ENCODE peak calls at places on chromosomes 13 and 19, in nine cellular contexts. One of them, this sample, is unnamed.

GRCh38 chr19:55677572-55678028 is 2.6 kb downstream of the EPN1 start:
- DNase-seq in stimulated activated CD8-positive, alpha-beta memory T cell treated with anti-CD3 and anti-CD28 coated beads, Interleukin-7, amount 100 ng/mL, for 1 hour: no peak
- DNase-seq in anterior cingulate cortex: no peak
- DNase-seq in breast epithelium: no peak
- DNase-seq in fibroblast of gingiva: no peak
- DNase-seq in ascending aorta: no peak
- DNase-seq in epithelial cell of esophagus: no peak
- DNase-seq in H4: no peak
- DNase-seq in T-helper 2 cell treated with Interferon-gamma antibody and Interleukin-4, amounts not matched to agents 5 μg/mL and 100 μg/mL, for 36 hours: no peak
- DNase-seq in this sample: no peak

GRCh38 chr19:3670796-3671679 is 29.2 kb downstream of the PIP5K1C start:
- DNase-seq in anterior cingulate cortex: no peak
- DNase-seq in stimulated activated CD8-positive, alpha-beta memory T cell treated with anti-CD3 and anti-CD28 coated beads, Interleukin-7, amount 100 ng/mL, for 1 hour: no peak
- DNase-seq in breast epithelium: peak
- DNase-seq in H4: no peak
- DNase-seq in T-helper 2 cell treated with Interferon-gamma antibody and Interleukin-4, amounts not matched to agents 5 μg/mL and 100 μg/mL, for 36 hours: peak
- DNase-seq in ascending aorta: peak
- DNase-seq in epithelial cell of esophagus: no peak
- DNase-seq in fibroblast of gingiva: peak
- DNase-seq in this sample: peak

GRCh38 chr13:42377640-42378382 is 105.9 kb downstream of the AKAP11 start:
- DNase-seq in epithelial cell of esophagus: no peak
- DNase-seq in anterior cingulate cortex: no peak
- DNase-seq in T-helper 2 cell treated with Interferon-gamma antibody and Interleukin-4, amounts not matched to agents 5 μg/mL and 100 μg/mL, for 36 hours: peak
- DNase-seq in breast epithelium: no peak
- DNase-seq in stimulated activated CD8-positive, alpha-beta memory T cell treated with anti-CD3 and anti-CD28 coated beads, Interleukin-7, amount 100 ng/mL, for 1 hour: no peak
- DNase-seq in H4: no peak
- DNase-seq in fibroblast of gingiva: no peak
- DNase-seq in ascending aorta: no peak
- DNase-seq in this sample: peak

GRCh38 chr19:17475541-17476115 is 5.3 kb downstream of the SLC27A1 start:
- DNase-seq in anterior cingulate cortex: peak
- DNase-seq in fibroblast of gingiva: peak
- DNase-seq in ascending aorta: no peak
- DNase-seq in H4: peak
- DNase-seq in stimulated activated CD8-positive, alpha-beta memory T cell treated with anti-CD3 and anti-CD28 coated beads, Interleukin-7, amount 100 ng/mL, for 1 hour: no peak
- DNase-seq in T-helper 2 cell treated with Interferon-gamma antibody and Interleukin-4, amounts not matched to agents 5 μg/mL and 100 μg/mL, for 36 hours: no peak
- DNase-seq in breast epithelium: peak
- DNase-seq in epithelial cell of esophagus: peak
- DNase-seq in this sample: no peak

GRCh38 chr13:42477588-42478190 is 96.3 kb upstream of the TNFSF11 start:
- DNase-seq in H4: peak
- DNase-seq in anterior cingulate cortex: no peak
- DNase-seq in breast epithelium: no peak
- DNase-seq in T-helper 2 cell treated with Interferon-gamma antibody and Interleukin-4, amounts not matched to agents 5 μg/mL and 100 μg/mL, for 36 hours: no peak
- DNase-seq in fibroblast of gingiva: peak
- DNase-seq in ascending aorta: no peak
- DNase-seq in stimulated activated CD8-positive, alpha-beta memory T cell treated with anti-CD3 and anti-CD28 coated beads, Interleukin-7, amount 100 ng/mL, for 1 hour: no peak
- DNase-seq in epithelial cell of esophagus: no peak
- DNase-seq in this sample: no peak

GRCh38 chr13:22662771-22663170 is 518.0 kb upstream of the SGCG start:
- DNase-seq in epithelial cell of esophagus: no peak
- DNase-seq in stimulated activated CD8-positive, alpha-beta memory T cell treated with anti-CD3 and anti-CD28 coated beads, Interleukin-7, amount 100 ng/mL, for 1 hour: no peak
- DNase-seq in T-helper 2 cell treated with Interferon-gamma antibody and Interleukin-4, amounts not matched to agents 5 μg/mL and 100 μg/mL, for 36 hours: no peak
- DNase-seq in ascending aorta: no peak
- DNase-seq in H4: peak
- DNase-seq in breast epithelium: no peak
- DNase-seq in anterior cingulate cortex: no peak
- DNase-seq in fibroblast of gingiva: no peak
- DNase-seq in this sample: no peak

GRCh38 chr19:7668842-7669241 is at the start of gene RETN:
- DNase-seq in H4: no peak
- DNase-seq in breast epithelium: no peak
- DNase-seq in ascending aorta: no peak
- DNase-seq in epithelial cell of esophagus: no peak
- DNase-seq in stimulated activated CD8-positive, alpha-beta memory T cell treated with anti-CD3 and anti-CD28 coated beads, Interleukin-7, amount 100 ng/mL, for 1 hour: no peak
- DNase-seq in fibroblast of gingiva: no peak
- DNase-seq in anterior cingulate cortex: no peak
- DNase-seq in T-helper 2 cell treated with Interferon-gamma antibody and Interleukin-4, amounts not matched to agents 5 μg/mL and 100 μg/mL, for 36 hours: no peak
- DNase-seq in this sample: no peak

GRCh38 chr13:76816394-76816793 is 69.8 kb downstream of the KCTD12 start:
- DNase-seq in anterior cingulate cortex: no peak
- DNase-seq in fibroblast of gingiva: no peak
- DNase-seq in H4: no peak
- DNase-seq in breast epithelium: no peak
- DNase-seq in ascending aorta: no peak
- DNase-seq in T-helper 2 cell treated with Interferon-gamma antibody and Interleukin-4, amounts not matched to agents 5 μg/mL and 100 μg/mL, for 36 hours: no peak
- DNase-seq in epithelial cell of esophagus: no peak
- DNase-seq in stimulated activated CD8-positive, alpha-beta memory T cell treated with anti-CD3 and anti-CD28 coated beads, Interleukin-7, amount 100 ng/mL, for 1 hour: no peak
- DNase-seq in this sample: no peak

GRCh38 chr19:33064117-33064777 is 441 bp downstream of the RHPN2 start:
- DNase-seq in anterior cingulate cortex: no peak
- DNase-seq in fibroblast of gingiva: no peak
- DNase-seq in breast epithelium: no peak
- DNase-seq in H4: no peak
- DNase-seq in ascending aorta: no peak
- DNase-seq in T-helper 2 cell treated with Interferon-gamma antibody and Interleukin-4, amounts not matched to agents 5 μg/mL and 100 μg/mL, for 36 hours: peak
- DNase-seq in stimulated activated CD8-positive, alpha-beta memory T cell treated with anti-CD3 and anti-CD28 coated beads, Interleukin-7, amount 100 ng/mL, for 1 hour: no peak
- DNase-seq in epithelial cell of esophagus: no peak
- DNase-seq in this sample: no peak

GRCh38 chr19:57515218-57515617 is 11.9 kb upstream of the ZNF549 start:
- DNase-seq in fibroblast of gingiva: no peak
- DNase-seq in T-helper 2 cell treated with Interferon-gamma antibody and Interleukin-4, amounts not matched to agents 5 μg/mL and 100 μg/mL, for 36 hours: no peak
- DNase-seq in stimulated activated CD8-positive, alpha-beta memory T cell treated with anti-CD3 and anti-CD28 coated beads, Interleukin-7, amount 100 ng/mL, for 1 hour: no peak
- DNase-seq in ascending aorta: no peak
- DNase-seq in epithelial cell of esophagus: no peak
- DNase-seq in anterior cingulate cortex: no peak
- DNase-seq in breast epithelium: no peak
- DNase-seq in H4: no peak
- DNase-seq in this sample: no peak

GRCh38 chr19:53927745-53928144 is 18.7 kb downstream of the CACNG7 start:
- DNase-seq in fibroblast of gingiva: peak
- DNase-seq in H4: peak
- DNase-seq in breast epithelium: no peak
- DNase-seq in T-helper 2 cell treated with Interferon-gamma antibody and Interleukin-4, amounts not matched to agents 5 μg/mL and 100 μg/mL, for 36 hours: no peak
- DNase-seq in ascending aorta: no peak
- DNase-seq in epithelial cell of esophagus: peak
- DNase-seq in stimulated activated CD8-positive, alpha-beta memory T cell treated with anti-CD3 and anti-CD28 coated beads, Interleukin-7, amount 100 ng/mL, for 1 hour: no peak
- DNase-seq in anterior cingulate cortex: no peak
- DNase-seq in this sample: peak

GRCh38 chr19:4649392-4650094 is 10.2 kb downstream of the TNFAIP8L1 start:
- DNase-seq in ascending aorta: no peak
- DNase-seq in fibroblast of gingiva: no peak
- DNase-seq in T-helper 2 cell treated with Interferon-gamma antibody and Interleukin-4, amounts not matched to agents 5 μg/mL and 100 μg/mL, for 36 hours: no peak
- DNase-seq in anterior cingulate cortex: no peak
- DNase-seq in epithelial cell of esophagus: no peak
- DNase-seq in stimulated activated CD8-positive, alpha-beta memory T cell treated with anti-CD3 and anti-CD28 coated beads, Interleukin-7, amount 100 ng/mL, for 1 hour: no peak
- DNase-seq in breast epithelium: no peak
- DNase-seq in H4: no peak
- DNase-seq in this sample: no peak

GRCh38 chr19:15702590-15702930 is 25.3 kb upstream of the OR10H2 start:
- DNase-seq in breast epithelium: peak
- DNase-seq in ascending aorta: peak
- DNase-seq in T-helper 2 cell treated with Interferon-gamma antibody and Interleukin-4, amounts not matched to agents 5 μg/mL and 100 μg/mL, for 36 hours: no peak
- DNase-seq in fibroblast of gingiva: peak
- DNase-seq in epithelial cell of esophagus: peak
- DNase-seq in stimulated activated CD8-positive, alpha-beta memory T cell treated with anti-CD3 and anti-CD28 coated beads, Interleukin-7, amount 100 ng/mL, for 1 hour: no peak
- DNase-seq in H4: peak
- DNase-seq in anterior cingulate cortex: no peak
- DNase-seq in this sample: peak

GRCh38 chr19:50261446-50261970 is 58.1 kb downstream of the MYH14 start:
- DNase-seq in H4: no peak
- DNase-seq in epithelial cell of esophagus: no peak
- DNase-seq in stimulated activated CD8-positive, alpha-beta memory T cell treated with anti-CD3 and anti-CD28 coated beads, Interleukin-7, amount 100 ng/mL, for 1 hour: no peak
- DNase-seq in T-helper 2 cell treated with Interferon-gamma antibody and Interleukin-4, amounts not matched to agents 5 μg/mL and 100 μg/mL, for 36 hours: no peak
- DNase-seq in anterior cingulate cortex: no peak
- DNase-seq in fibroblast of gingiva: no peak
- DNase-seq in ascending aorta: no peak
- DNase-seq in breast epithelium: no peak
- DNase-seq in this sample: no peak

GRCh38 chr19:50420808-50421207 is 2.1 kb downstream of the SPIB start:
- DNase-seq in breast epithelium: no peak
- DNase-seq in epithelial cell of esophagus: no peak
- DNase-seq in fibroblast of gingiva: no peak
- DNase-seq in ascending aorta: no peak
- DNase-seq in stimulated activated CD8-positive, alpha-beta memory T cell treated with anti-CD3 and anti-CD28 coated beads, Interleukin-7, amount 100 ng/mL, for 1 hour: no peak
- DNase-seq in anterior cingulate cortex: no peak
- DNase-seq in T-helper 2 cell treated with Interferon-gamma antibody and Interleukin-4, amounts not matched to agents 5 μg/mL and 100 μg/mL, for 36 hours: no peak
- DNase-seq in H4: no peak
- DNase-seq in this sample: no peak

GRCh38 chr13:98925949-98926348 is 51.9 kb downstream of the DOCK9 start:
- DNase-seq in fibroblast of gingiva: no peak
- DNase-seq in T-helper 2 cell treated with Interferon-gamma antibody and Interleukin-4, amounts not matched to agents 5 μg/mL and 100 μg/mL, for 36 hours: no peak
- DNase-seq in epithelial cell of esophagus: no peak
- DNase-seq in stimulated activated CD8-positive, alpha-beta memory T cell treated with anti-CD3 and anti-CD28 coated beads, Interleukin-7, amount 100 ng/mL, for 1 hour: no peak
- DNase-seq in H4: no peak
- DNase-seq in breast epithelium: no peak
- DNase-seq in ascending aorta: no peak
- DNase-seq in anterior cingulate cortex: no peak
- DNase-seq in this sample: no peak

GRCh38 chr19:55703790-55704215 is 28.8 kb downstream of the EPN1 start:
- DNase-seq in stimulated activated CD8-positive, alpha-beta memory T cell treated with anti-CD3 and anti-CD28 coated beads, Interleukin-7, amount 100 ng/mL, for 1 hour: peak
- DNase-seq in epithelial cell of esophagus: peak
- DNase-seq in ascending aorta: no peak
- DNase-seq in fibroblast of gingiva: no peak
- DNase-seq in H4: no peak
- DNase-seq in breast epithelium: no peak
- DNase-seq in anterior cingulate cortex: no peak
- DNase-seq in T-helper 2 cell treated with Interferon-gamma antibody and Interleukin-4, amounts not matched to agents 5 μg/mL and 100 μg/mL, for 36 hours: peak
- DNase-seq in this sample: peak

This sample was measured in effector memory CD8-positive, alpha-beta T cell.